ENCODE peak calls at places on chromosome 13, in four cellular contexts. Y, X, W and V are unnamed samples.

GRCh38 chr13:51093574-51093973 is 17.5 kb downstream of the C13orf42 start:
- DNase-seq in Y (no peak), X (no peak), W (no peak), V (no peak)

GRCh38 chr13:33204130-33204927 is 81.2 kb downstream of the STARD13 start:
- DNase-seq in Y (no peak), X (no peak), W (no peak), V (no peak)

GRCh38 chr13:78759704-78760103 is 100.7 kb upstream of the OBI1 start:
- DNase-seq in Y (no peak), X (no peak), W (no peak), V (no peak)

GRCh38 chr13:42760949-42761348 is 20.4 kb upstream of the FAM216B start:
- DNase-seq in Y (no peak), X (no peak), W (no peak), V (no peak)

GRCh38 chr13:110455941-110456340 is 105.6 kb downstream of the RAB20 start:
- DNase-seq in Y (peak), X (peak), W (peak), V (peak)

GRCh38 chr13:80048802-80049201 is 292.1 kb downstream of the SPRY2 start:
- DNase-seq in Y (peak), X (peak), W (peak), V (peak)

GRCh38 chr13:98143601-98144500 is 957 bp downstream of the FARP1 start:
- DNase-seq in Y (peak), X (peak), W (peak), V (peak)

GRCh38 chr13:37209621-37210020 is 104.2 kb upstream of the CSNK1A1L start:
- DNase-seq in Y (no peak), X (no peak), W (no peak), V (no peak)

GRCh38 chr13:112343591-112343990 is 32.6 kb upstream of the SPACA7 start:
- DNase-seq in Y (no peak), X (no peak), W (no peak), V (no peak)

GRCh38 chr13:50512602-50513527 is 330.6 kb downstream of the DLEU7 start:
- DNase-seq in Y (peak), X (no peak), W (no peak), V (peak)

GRCh38 chr13:46721054-46721453 is 75.9 kb downstream of the ESD start:
- DNase-seq in Y (no peak), X (peak), W (peak), V (peak)

GRCh38 chr13:25977216-25977615 is 74.6 kb downstream of the SHISA2 start:
- DNase-seq in Y (no peak), X (no peak), W (peak), V (no peak)

GRCh38 chr13:113546571-113547247 is 37.8 kb upstream of the TFDP1 start:
- DNase-seq in Y (no peak), X (no peak), W (no peak), V (no peak)

GRCh38 chr13:27607125-27607524 is 13.2 kb downstream of the LNX2 start:
- DNase-seq in Y (peak), X (no peak), W (no peak), V (no peak)

GRCh38 chr13:111177081-111177711 is 62.1 kb downstream of the ARHGEF7 start:
- DNase-seq in Y (peak), X (no peak), W (no peak), V (no peak)

GRCh38 chr13:30806784-30807183 is 71.4 kb downstream of the ALOX5AP start:
- DNase-seq in Y (peak), X (no peak), W (no peak), V (no peak)

GRCh38 chr13:74248477-74248876 is 114.3 kb upstream of the KLF12 start:
- DNase-seq in Y (no peak), X (no peak), W (no peak), V (no peak)

GRCh38 chr13:28353679-28354078 is 141.2 kb downstream of the FLT1 start:
- DNase-seq in Y (peak), X (no peak), W (no peak), V (no peak)

GRCh38 chr13:95896302-95896701 is 156.9 kb downstream of the UGGT2 start:
- DNase-seq in Y (no peak), X (no peak), W (no peak), V (no peak)

GRCh38 chr13:26300140-26300539 is 46.2 kb downstream of the CDK8 start:
- DNase-seq in Y (no peak), X (no peak), W (no peak), V (no peak)

GRCh38 chr13:19601749-19602725 is 31.4 kb upstream of the MPHOSPH8 start:
- DNase-seq in Y (peak), X (peak), W (peak), V (peak)